ENCODE peak calls at places on chromosomes 11 and 22, in eight cellular contexts. F, N, D, A, E, G, Y and Q are unnamed samples.

GRCh38 chr22:38401336-38402084 is 53.5 kb downstream of the KCNJ4 start:
- DNase-seq in F (no peak), N (no peak), D (no peak), A (no peak), E (no peak), G (no peak), Y (no peak), Q (no peak)

GRCh38 chr11:57144075-57144474 is 37.7 kb upstream of the LRRC55 start:
- DNase-seq in F (no peak), N (no peak), D (no peak), A (no peak), E (no peak), G (no peak), Y (no peak), Q (no peak)

GRCh38 chr11:14861680-14862079 is 30.4 kb downstream of the CYP2R1 start:
- DNase-seq in F (no peak), N (no peak), D (no peak), A (no peak), E (no peak), G (no peak), Y (no peak), Q (no peak)

GRCh38 chr11:114273890-114274635 is 22.1 kb upstream of the NNMT start:
- DNase-seq in F (no peak), N (no peak), D (no peak), A (no peak), E (no peak), G (no peak), Y (no peak), Q (no peak)

GRCh38 chr11:68242616-68243015 is 29.2 kb downstream of the C11orf24 start:
- DNase-seq in F (no peak), N (no peak), D (no peak), A (no peak), E (no peak), G (no peak), Y (no peak), Q (no peak)

GRCh38 chr11:64186205-64187165 is 514 bp downstream of the STIP1 start:
- DNase-seq in F (peak; percentile 40), N (peak; percentile 55), D (peak; percentile 31), A (no peak), E (no peak), G (peak; percentile 2), Y (no peak), Q (peak; percentile 39)

GRCh38 chr22:31496735-31497146 is 405 bp downstream of the SFI1 start:
- DNase-seq in F (peak; percentile 62), N (peak; percentile 60), D (no peak), A (no peak), E (no peak), G (no peak), Y (no peak), Q (no peak)

GRCh38 chr11:3120071-3120792 is 44.9 kb downstream of the OSBPL5 start:
- DNase-seq in F (no peak), N (no peak), D (no peak), A (no peak), E (no peak), G (no peak), Y (no peak), Q (no peak)

GRCh38 chr11:79440451-79441158 is at the start of gene TENM4:
- DNase-seq in F (no peak), N (peak; percentile 61), D (peak; percentile 85), A (peak; percentile 96), E (peak; percentile 28), G (peak; percentile 92), Y (peak; percentile 67), Q (peak; percentile 8)

DNA sequence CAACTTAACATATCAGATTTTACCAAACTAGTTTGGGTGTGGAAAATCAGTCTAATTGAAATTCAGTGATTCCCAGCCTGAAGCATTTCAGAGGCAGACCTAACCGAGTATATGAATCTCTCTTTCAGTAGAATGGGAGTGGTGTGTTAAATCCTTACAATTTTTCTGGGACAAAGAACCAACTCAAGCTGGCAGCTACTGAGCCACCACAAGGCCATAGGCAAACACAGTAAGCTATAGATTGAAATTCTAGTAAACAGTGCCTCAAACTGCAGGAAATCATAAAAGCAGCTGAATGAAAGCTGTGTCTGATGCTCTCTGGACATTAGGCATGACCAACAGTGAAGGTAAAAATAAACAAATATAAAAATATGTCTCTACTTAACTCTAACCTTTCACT is 35.9 kb upstream of the FIBIN start:
- DNase-seq in F (peak; percentile 5), N (no peak), D (no peak), A (no peak), E (no peak), G (no peak), Y (no peak), Q (no peak)
- H3K4me2 ChIP-seq in F (no peak overlapping the region), N (no peak overlapping the region), D (no peak overlapping the region), A (no peak overlapping the region), E (no peak overlapping the region), G (no peak overlapping the region), Y (no peak overlapping the region), Q (no peak overlapping the region)

GRCh38 chr11:125516266-125516665 is 20.2 kb upstream of the FEZ1 start:
- DNase-seq in F (no peak), N (no peak), D (no peak), A (no peak), E (no peak), G (no peak), Y (no peak), Q (no peak)
- H3K4me2 ChIP-seq in F (no peak overlapping the region), N (no peak overlapping the region), D (no peak overlapping the region), A (no peak overlapping the region), E (no peak overlapping the region), G (no peak overlapping the region), Y (no peak overlapping the region), Q (no peak overlapping the region)

GRCh38 chr11:128405693-128406364 is 181.5 kb downstream of the ETS1 start:
- DNase-seq in F (no peak), N (peak; percentile 49), D (no peak), A (no peak), E (no peak), G (no peak), Y (no peak), Q (no peak)
- H3K4me2 ChIP-seq in F (no peak overlapping the region), N (peak overlapping the region; percentile 34), D (no peak overlapping the region), A (no peak overlapping the region), E (no peak overlapping the region), G (peak overlapping the region; percentile 31), Y (no peak overlapping the region), Q (no peak overlapping the region)

DNA sequence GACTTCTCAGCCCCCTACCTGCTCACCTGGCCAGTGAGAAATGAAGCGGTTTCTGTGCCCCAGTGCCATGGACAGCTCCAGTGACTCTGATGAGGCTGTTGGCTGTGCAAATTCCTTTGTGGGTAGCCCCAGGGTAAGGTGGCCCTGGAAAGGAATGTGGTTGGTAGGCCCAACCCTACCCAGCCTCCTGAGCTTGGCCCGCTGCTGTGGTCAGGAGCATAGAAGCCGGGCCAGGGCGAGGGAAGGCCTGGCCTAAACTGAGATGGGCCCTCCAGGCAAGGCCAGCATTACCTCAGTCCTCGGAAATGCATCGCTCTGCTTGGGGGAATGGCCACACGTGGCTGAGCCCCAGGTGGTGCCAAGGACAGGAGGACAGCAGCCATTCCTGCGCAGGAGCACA is 16.9 kb downstream of the DAGLA start:
- DNase-seq in F (no peak), N (no peak), D (peak; percentile 80), A (no peak), E (peak; percentile 57), G (no peak), Y (no peak), Q (no peak)
- H3K4me2 ChIP-seq in F (no peak overlapping the region), N (no peak overlapping the region), D (no peak overlapping the region), A (no peak overlapping the region), E (peak overlapping the region; percentile 69), G (no peak overlapping the region), Y (no peak overlapping the region), Q (no peak overlapping the region)

GRCh38 chr11:128894296-128894681 is 3.1 kb downstream of the KCNJ5 start:
- DNase-seq in F (no peak), N (no peak), D (no peak), A (no peak), E (no peak), G (no peak), Y (no peak), Q (no peak)
- H3K4me2 ChIP-seq in F (no peak overlapping the region), N (no peak overlapping the region), D (no peak overlapping the region), A (no peak overlapping the region), E (no peak overlapping the region), G (no peak overlapping the region), Y (no peak overlapping the region), Q (no peak overlapping the region)

GRCh38 chr22:27726344-27726725 is 75.2 kb downstream of the MN1 start:
- DNase-seq in F (no peak), N (no peak), D (no peak), A (no peak), E (no peak), G (no peak), Y (no peak), Q (no peak)

GRCh38 chr22:27724181-27724580 is 77.4 kb downstream of the MN1 start:
- DNase-seq in F (no peak), N (peak; percentile 37), D (peak; percentile 53), A (no peak), E (no peak), G (no peak), Y (no peak), Q (no peak)

GRCh38 chr22:27727673-27728451 is 73.7 kb downstream of the MN1 start:
- DNase-seq in F (no peak), N (no peak), D (no peak), A (no peak), E (no peak), G (no peak), Y (no peak), Q (no peak)

GRCh38 chr22:27724706-27725105 is 76.8 kb downstream of the MN1 start:
- DNase-seq in F (no peak), N (peak; percentile 74), D (no peak), A (no peak), E (no peak), G (peak; percentile 10), Y (no peak), Q (no peak)

GRCh38 chr22:27726726-27727449 is 74.7 kb downstream of the MN1 start:
- DNase-seq in F (no peak), N (peak; percentile 95), D (peak; percentile 71), A (peak; percentile 70), E (peak; percentile 77), G (peak; percentile 34), Y (no peak), Q (peak; percentile 79)
- H3K4me2 ChIP-seq in F (no peak overlapping the region), N (peak overlapping the region; percentile 62), D (no peak overlapping the region), A (peak overlapping the region; percentile 49), E (peak overlapping the region; percentile 53), G (no peak overlapping the region), Y (no peak overlapping the region), Q (peak overlapping the region; percentile 56)

DNA sequence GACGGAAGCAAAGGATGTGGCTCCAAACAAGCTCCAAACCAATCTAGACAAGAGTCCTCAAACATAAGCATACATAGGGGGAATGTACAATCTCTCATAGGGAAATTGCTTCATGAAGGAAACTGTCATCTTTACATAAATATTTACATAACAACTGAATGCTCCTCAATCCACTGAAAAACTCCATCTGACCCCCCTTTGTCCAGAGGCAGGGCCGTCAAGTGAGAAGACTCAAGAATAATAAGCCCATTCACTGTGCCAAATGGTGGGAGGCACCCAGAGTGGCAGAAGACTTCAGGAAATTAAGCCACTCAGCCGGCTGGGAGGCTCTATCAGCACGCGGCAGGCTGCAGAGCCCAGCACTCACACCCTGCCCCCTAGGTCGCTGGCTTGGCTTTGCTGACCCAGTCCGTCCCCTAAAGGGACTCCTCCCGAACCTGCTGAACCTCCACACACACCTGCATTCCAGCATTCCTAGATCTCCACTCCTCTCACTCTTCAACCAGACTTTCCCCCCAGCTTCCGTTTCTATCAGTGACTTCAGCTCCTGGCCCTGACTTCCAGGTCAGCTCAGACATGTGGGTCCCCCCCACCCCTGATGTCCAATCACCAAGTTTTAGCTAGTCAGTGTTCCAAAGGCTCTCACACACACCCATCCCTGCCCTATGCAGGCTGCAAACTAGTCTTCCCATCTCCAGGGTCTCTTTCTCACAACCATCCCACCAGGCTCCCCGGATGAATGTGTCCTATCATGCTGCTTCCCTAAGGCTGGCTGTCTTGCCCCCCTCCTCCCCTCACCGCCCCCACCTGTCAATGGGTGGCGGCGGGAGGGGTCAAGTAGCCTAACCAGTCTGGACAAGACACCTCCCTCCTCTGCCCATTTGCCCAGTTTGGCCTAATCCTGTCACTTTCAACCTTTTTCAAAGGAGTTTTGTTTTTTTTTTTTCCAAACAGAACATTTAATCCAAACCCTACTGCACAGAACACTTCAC is 11.3 kb downstream of the VPS37C start:
- DNase-seq in F (no peak), N (no peak), D (peak; percentile 61), A (peak; percentile 65), E (no peak), G (peak; percentile 63), Y (no peak), Q (peak; percentile 63)
- H3K4me2 ChIP-seq in F (no peak overlapping the region), N (no peak overlapping the region), D (no peak overlapping the region), A (peak overlapping the region; percentile 41), E (no peak overlapping the region), G (peak overlapping the region; percentile 53), Y (no peak overlapping the region), Q (peak overlapping the region; percentile 24)